ENCODE peak calls at places on chromosome X, in nine cellular contexts. S is heart right ventricle; W is CD4-positive, CD25-positive, alpha-beta regulatory T cell; R is left lung; V is upper lobe of left lung; X is gastrocnemius medialis; U is HCT116; G is mucosa of descending colon; E is right cardiac atrium. D is an unnamed sample.

GRCh38 chrX:69051901-69052300 is 113.4 kb downstream of the PJA1 start:
- ATAC-seq in S (no peak), W (no peak), R (no peak), V (no peak), X (no peak), U (no peak), G (no peak), E (no peak), D (no peak)

GRCh38 chrX:40077906-40078305 is 19.9 kb downstream of the BCOR start:
- ATAC-seq in S (no peak), W (no peak), R (no peak), V (no peak), X (no peak), U (no peak), G (no peak), E (no peak), D (no peak)

GRCh38 chrX:24398766-24399165 is 38.3 kb downstream of the SUPT20HL1 start:
- ATAC-seq in S (no peak), W (no peak), R (no peak), V (no peak), X (no peak), U (no peak), G (no peak), E (no peak), D (no peak)

GRCh38 chrX:39201305-39201990 is 400.2 kb downstream of the MID1IP1 start:
- ATAC-seq in S (no peak), W (no peak), R (no peak), V (no peak), X (no peak), U (no peak), G (no peak), E (no peak), D (no peak)

GRCh38 chrX:150508018-150508417 is 60.4 kb upstream of the MTM1 start:
- ATAC-seq in S (peak; percentile 27), W (no peak), R (no peak), V (peak; percentile 1), X (no peak), U (no peak), G (no peak), E (peak; percentile 17), D (no peak)

GRCh38 chrX:141924293-141924692 is 20.6 kb downstream of the MAGEC1 start:
- ATAC-seq in S (no peak), W (no peak), R (no peak), V (no peak), X (no peak), U (no peak), G (no peak), E (no peak), D (no peak)

GRCh38 chrX:39957816-39958561 is 139.8 kb downstream of the BCOR start:
- ATAC-seq in S (peak; percentile 38), W (no peak), R (no peak), V (no peak), X (no peak), U (peak; percentile 8), G (peak; percentile 50), E (peak; percentile 87), D (no peak)

GRCh38 chrX:75084757-75085156 is 71.3 kb downstream of the ABCB7 start:
- ATAC-seq in S (no peak), W (no peak), R (no peak), V (no peak), X (no peak), U (no peak), G (no peak), E (no peak), D (no peak)

GRCh38 chrX:39416547-39417262 is 615.4 kb downstream of the MID1IP1 start:
- ATAC-seq in S (no peak), W (no peak), R (no peak), V (no peak), X (peak; percentile 60), U (no peak), G (no peak), E (no peak), D (no peak)

GRCh38 chrX:134530845-134531244 is 70.9 kb downstream of the HPRT1 start:
- ATAC-seq in S (no peak), W (no peak), R (no peak), V (peak; percentile 17), X (no peak), U (no peak), G (no peak), E (no peak), D (no peak)

GRCh38 chrX:1086444-1087409 is 125.7 kb downstream of the CRLF2 start:
- ATAC-seq in S (no peak), W (no peak), R (no peak), V (peak; percentile 49), X (no peak), U (peak; percentile 90), G (no peak), E (no peak), D (no peak)

GRCh38 chrX:1528186-1528883 is 8.7 kb downstream of the P2RY8 start:
- ATAC-seq in S (no peak), W (no peak), R (no peak), V (no peak), X (no peak), U (no peak), G (no peak), E (no peak), D (no peak)

GRCh38 chrX:68671221-68671620 is 23.8 kb downstream of the STARD8 start:
- ATAC-seq in S (no peak), W (no peak), R (no peak), V (no peak), X (no peak), U (no peak), G (no peak), E (peak; percentile 84), D (no peak)

GRCh38 chrX:129596077-129596476 is 56.0 kb downstream of the OCRL start:
- ATAC-seq in S (no peak), W (no peak), R (no peak), V (no peak), X (no peak), U (no peak), G (no peak), E (no peak), D (no peak)

GRCh38 chrX:129600981-129601424 is 53.8 kb downstream of the APLN start:
- ATAC-seq in S (no peak), W (peak; percentile 38), R (peak; percentile 29), V (no peak), X (peak; percentile 43), U (peak; percentile 26), G (peak; percentile 23), E (peak; percentile 10), D (peak; percentile 13)

GRCh38 chrX:129597905-129598304 is 56.9 kb downstream of the APLN start:
- ATAC-seq in S (no peak), W (no peak), R (no peak), V (no peak), X (no peak), U (no peak), G (no peak), E (no peak), D (no peak)

GRCh38 chrX:129599499-129599898 is 55.3 kb downstream of the APLN start:
- ATAC-seq in S (no peak), W (no peak), R (no peak), V (no peak), X (no peak), U (no peak), G (no peak), E (no peak), D (no peak)

GRCh38 chrX:129599996-129600395 is 54.8 kb downstream of the APLN start:
- ATAC-seq in S (no peak), W (no peak), R (no peak), V (no peak), X (no peak), U (no peak), G (no peak), E (no peak), D (no peak)
- H3K4me1 ChIP-seq in S (peaks cover 11% of the 10 kb centered on the region), W (peaks cover 8% of the 10 kb centered on the region), R (no peaks in the 10 kb centered on the region), V (peaks cover 5% of the 10 kb centered on the region), X (peaks cover 5% of the 10 kb centered on the region), U (peaks cover 14% of the 10 kb centered on the region), G (peaks cover 5% of the 10 kb centered on the region), E (no peaks in the 10 kb centered on the region), D (peaks cover 22% of the 10 kb centered on the region)

GRCh38 chrX:7086384-7086783 is 61.1 kb upstream of the STS start:
- ATAC-seq in S (no peak), W (no peak), R (no peak), V (no peak), X (no peak), U (no peak), G (no peak), E (no peak), D (no peak)

GRCh38 chrX:7085879-7086278 is 61.6 kb upstream of the STS start:
- ATAC-seq in S (no peak), W (no peak), R (peak; percentile 40), V (no peak), X (no peak), U (no peak), G (no peak), E (peak; percentile 55), D (no peak)

GRCh38 chrX:7083021-7083420 is 64.5 kb upstream of the STS start:
- ATAC-seq in S (no peak), W (no peak), R (no peak), V (no peak), X (no peak), U (no peak), G (no peak), E (no peak), D (no peak)

GRCh38 chrX:7084841-7085240 is 62.7 kb upstream of the STS start:
- ATAC-seq in S (no peak), W (no peak), R (no peak), V (no peak), X (no peak), U (no peak), G (no peak), E (no peak), D (no peak)

GRCh38 chrX:7083468-7084396 is 63.8 kb upstream of the STS start:
- ATAC-seq in S (no peak), W (peak; percentile 84), R (peak; percentile 73), V (peak; percentile 37), X (no peak), U (peak; percentile 57), G (peak; percentile 84), E (peak; percentile 46), D (peak; percentile 28)
- H3K4me1 ChIP-seq in S (no peaks in the 10 kb centered on the region), W (peaks cover 21% of the 10 kb centered on the region), R (peaks cover 24% of the 10 kb centered on the region), V (no peaks in the 10 kb centered on the region), X (no peaks in the 10 kb centered on the region), U (peaks cover 4% of the 10 kb centered on the region), G (no peaks in the 10 kb centered on the region), E (peaks cover 1% of the 10 kb centered on the region), D (no peaks in the 10 kb centered on the region)

DNA sequence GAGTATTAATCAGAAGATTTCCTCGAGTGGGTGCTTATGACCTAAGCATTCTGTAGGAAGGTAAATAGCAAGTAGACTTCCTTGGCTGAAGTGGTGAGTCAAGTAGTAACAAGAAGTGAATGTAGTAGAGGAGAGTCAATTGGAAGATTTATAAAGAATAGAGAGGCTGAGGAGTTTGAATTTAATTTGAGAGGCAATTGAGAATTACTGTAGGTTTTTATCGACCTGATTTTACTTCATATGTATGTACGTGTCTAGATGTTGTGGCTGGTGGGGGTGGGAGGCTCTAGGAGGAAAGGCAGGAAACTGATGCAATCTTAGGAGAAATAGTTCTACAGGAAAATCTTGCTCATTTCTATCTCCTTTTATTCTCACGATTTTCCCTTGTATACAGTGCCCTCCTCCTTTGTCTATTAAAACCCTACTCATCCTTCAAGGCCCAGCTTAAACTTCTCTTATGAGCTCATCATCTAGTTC is 8.7 kb downstream of the OGT start:
- ATAC-seq in S (no peak), W (no peak), R (peak; percentile 54), V (no peak), X (no peak), U (no peak), G (peak; percentile 35), E (peak; percentile 29), D (no peak)
- H3K4me1 ChIP-seq in S (peaks cover 94% of the 10 kb centered on the region), W (peaks cover 45% of the 10 kb centered on the region), R (peaks cover 77% of the 10 kb centered on the region), V (peaks cover 52% of the 10 kb centered on the region), X (peaks cover 43% of the 10 kb centered on the region), U (peaks cover 29% of the 10 kb centered on the region), G (peaks cover 5% of the 10 kb centered on the region), E (peaks cover 7% of the 10 kb centered on the region), D (no peaks in the 10 kb centered on the region)

GRCh38 chrX:65673857-65674350 is 6.5 kb downstream of the MSN start:
- ATAC-seq in S (peak; percentile 11), W (no peak), R (no peak), V (no peak), X (peak; percentile 26), U (no peak), G (no peak), E (peak; percentile 13), D (peak; percentile 32)
- H3K4me1 ChIP-seq in S (peaks cover 98% of the 10 kb centered on the region), W (peaks cover 69% of the 10 kb centered on the region), R (peaks cover 88% of the 10 kb centered on the region), V (peaks cover 79% of the 10 kb centered on the region), X (peaks cover 49% of the 10 kb centered on the region), U (peaks cover 56% of the 10 kb centered on the region), G (peaks cover 7% of the 10 kb centered on the region), E (peaks cover 20% of the 10 kb centered on the region), D (peaks cover 38% of the 10 kb centered on the region)